ENCODE peak calls at places on chromosomes 1 and 21, in six cellular contexts. K, I, W, N, R and T are unnamed samples.

GRCh38 chr1:70041317-70042045 is 163.9 kb downstream of the LRRC40 start:
- DNase-seq in K (no peak), I (no peak), W (no peak), N (no peak), R (no peak), T (no peak)

GRCh38 chr21:41466024-41466820 is 40.2 kb downstream of the MX1 start:
- DNase-seq in K (no peak), I (no peak), W (no peak), N (no peak), R (no peak), T (peak; percentile 13)

GRCh38 chr1:71399594-71399993 is 318.8 kb upstream of the ZRANB2 start:
- DNase-seq in K (no peak), I (peak; percentile 15), W (no peak), N (no peak), R (no peak), T (no peak)

GRCh38 chr21:44893278-44893556 is 19.7 kb upstream of the PTTG1IP start:
- DNase-seq in K (no peak), I (no peak), W (no peak), N (peak; percentile 63), R (no peak), T (no peak)

GRCh38 chr1:28855469-28855944 is 43.5 kb downstream of the OPRD1 start:
- DNase-seq in K (peak; percentile 37), I (no peak), W (no peak), N (no peak), R (no peak), T (no peak)

GRCh38 chr1:154193821-154194220 is 1.9 kb upstream of the TPM3 start:
- DNase-seq in K (peak; percentile 26), I (peak; percentile 24), W (no peak), N (no peak), R (no peak), T (peak; percentile 84)

GRCh38 chr1:164515932-164516331 is 43.1 kb upstream of the PBX1 start:
- DNase-seq in K (peak; percentile 63), I (no peak), W (no peak), N (no peak), R (no peak), T (no peak)

GRCh38 chr1:14706656-14707055 is 108.2 kb downstream of the KAZN start:
- DNase-seq in K (no peak), I (no peak), W (no peak), N (no peak), R (no peak), T (no peak)

GRCh38 chr1:31985430-31985829 is 28.2 kb upstream of the KHDRBS1 start:
- DNase-seq in K (peak; percentile 13), I (peak; percentile 88), W (no peak), N (no peak), R (no peak), T (peak; percentile 13)

GRCh38 chr1:51331206-51332100 is 1.1 kb upstream of the TTC39A start:
- DNase-seq in K (peak; percentile 29), I (no peak), W (peak; percentile 70), N (no peak), R (no peak), T (peak; percentile 37)

GRCh38 chr1:145859491-145860159 is 744 bp upstream of the PIAS3 start:
- DNase-seq in K (peak; percentile 94), I (peak; percentile 90), W (peak; percentile 96), N (peak; percentile 94), R (peak; percentile 85), T (peak; percentile 77)

DNA sequence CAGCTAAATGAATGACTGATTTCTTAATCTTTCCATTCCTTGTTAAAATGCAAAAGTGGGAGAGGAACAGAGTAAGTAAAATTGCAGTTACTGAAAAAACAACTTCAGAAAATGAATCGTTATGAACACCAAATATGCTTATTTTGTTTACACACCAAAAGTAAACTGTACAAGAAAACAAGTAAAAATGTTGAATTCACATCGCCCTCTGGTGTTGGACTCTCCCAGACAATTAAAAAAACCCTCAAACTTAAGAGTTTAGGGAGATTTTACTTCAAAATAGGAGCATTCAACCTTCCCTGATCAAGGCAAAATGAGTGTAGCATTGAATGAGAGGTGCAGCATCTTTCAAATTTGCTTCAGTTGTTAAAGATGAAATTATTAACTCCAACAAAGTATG is 19.4 kb upstream of the ESRRG start:
- DNase-seq in K (peak; percentile 30), I (peak; percentile 18), W (no peak), N (no peak), R (no peak), T (peak; percentile 19)
- TF ChIP-seq CTCF in K (peak; percentile 42), I (peak; percentile 58), W (peak; percentile 64), N (no peak), R (no peak), T (peak; percentile 22)

DNA sequence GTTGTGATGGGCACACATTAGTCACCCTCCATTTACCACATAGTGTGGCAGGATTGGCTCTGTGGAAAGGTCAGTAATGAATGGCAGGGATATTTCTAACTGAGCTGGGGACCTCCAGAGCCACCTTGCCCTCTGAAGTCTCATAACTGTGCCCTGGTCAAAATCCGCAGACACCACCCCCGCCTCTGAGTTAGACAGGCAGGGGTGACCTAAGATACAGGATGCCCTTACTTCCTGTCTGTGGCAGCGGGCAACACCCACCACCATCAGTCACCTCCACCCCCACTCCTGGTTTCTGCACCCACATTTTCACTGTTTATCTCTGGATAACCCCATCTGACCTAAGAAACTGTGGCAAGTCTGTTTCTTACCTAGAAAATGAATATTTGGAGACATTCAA is 25.5 kb upstream of the RGS16 start:
- DNase-seq in K (no peak), I (no peak), W (no peak), N (no peak), R (peak; percentile 38), T (no peak)
- H3K4me3 ChIP-seq in K (no peak overlapping the region), I (no peak overlapping the region), W (no peak overlapping the region), N (no peak overlapping the region), R (no peak overlapping the region), T (no peak overlapping the region)

GRCh38 chr1:43857163-43857562 is 76.4 kb upstream of the ARTN start:
- DNase-seq in K (no peak), I (no peak), W (no peak), N (no peak), R (no peak), T (no peak)

GRCh38 chr1:43856188-43856587 is 77.4 kb upstream of the ARTN start:
- DNase-seq in K (no peak), I (no peak), W (no peak), N (no peak), R (no peak), T (no peak)

GRCh38 chr1:43861985-43862735 is 71.4 kb upstream of the ARTN start:
- DNase-seq in K (no peak), I (no peak), W (no peak), N (no peak), R (no peak), T (no peak)

GRCh38 chr1:43861337-43861736 is 72.3 kb upstream of the ARTN start:
- DNase-seq in K (peak; percentile 72), I (no peak), W (no peak), N (no peak), R (no peak), T (peak; percentile 98)

GRCh38 chr1:43858324-43858723 is 75.3 kb upstream of the ARTN start:
- DNase-seq in K (peak; percentile 98), I (peak; percentile 34), W (peak; percentile 76), N (no peak), R (no peak), T (peak; percentile 84)
- H3K36me3 ChIP-seq in K (no peaks in the 10 kb centered on the region), I (no peaks in the 10 kb centered on the region), W (no peaks in the 10 kb centered on the region), N (no peaks in the 10 kb centered on the region), R (peaks cover 18% of the 10 kb centered on the region), T (no peaks in the 10 kb centered on the region)

GRCh38 chr1:150507912-150508864 is at the start of gene ECM1:
- DNase-seq in K (peak; percentile 78), I (no peak), W (peak; percentile 64), N (no peak), R (peak; percentile 20), T (peak; percentile 72)
- TF ChIP-seq CTCF in K (no peak), I (no peak), W (no peak), N (no peak), R (no peak), T (no peak)

GRCh38 chr1:11784993-11785769 is 20.6 kb downstream of the MTHFR start:
- DNase-seq in K (peak; percentile 74), I (peak; percentile 65), W (peak; percentile 79), N (peak; percentile 90), R (peak; percentile 12), T (peak; percentile 29)
- H3K4me3 ChIP-seq in K (peak overlapping the region; percentile 6), I (peak overlapping the region; percentile 47), W (no peak overlapping the region), N (peak overlapping the region; percentile 35), R (no peak overlapping the region), T (peak overlapping the region; percentile 11)

GRCh38 chr1:204821924-204822323 is 48.7 kb upstream of the NFASC start:
- DNase-seq in K (no peak), I (no peak), W (no peak), N (no peak), R (no peak), T (no peak)

GRCh38 chr1:204817341-204817740 is 53.3 kb upstream of the NFASC start:
- DNase-seq in K (no peak), I (no peak), W (no peak), N (no peak), R (no peak), T (no peak)

GRCh38 chr1:204819495-204819894 is 51.2 kb upstream of the NFASC start:
- DNase-seq in K (no peak), I (no peak), W (no peak), N (no peak), R (no peak), T (peak; percentile 44)

GRCh38 chr1:204821476-204821875 is 49.2 kb upstream of the NFASC start:
- DNase-seq in K (peak; percentile 2), I (no peak), W (no peak), N (no peak), R (no peak), T (no peak)

DNA sequence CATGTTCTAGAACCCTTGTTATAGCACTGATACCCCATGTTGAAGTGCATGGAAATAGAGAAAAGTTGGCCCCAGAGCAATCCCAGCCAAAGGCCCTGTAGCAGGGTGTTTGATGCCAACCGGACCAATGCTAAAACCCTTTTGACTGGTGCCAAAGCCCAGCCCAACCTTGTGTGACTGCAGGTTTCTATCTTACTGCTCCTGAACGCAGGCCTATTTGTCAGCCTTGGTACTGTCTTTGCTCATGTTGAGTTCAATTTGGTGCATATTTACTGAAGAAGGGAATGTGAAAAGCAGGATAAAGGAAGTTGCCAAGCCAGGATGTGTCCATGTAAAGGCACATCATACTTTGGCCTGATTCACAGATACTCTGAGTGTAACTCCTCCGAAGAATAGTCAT is 51.7 kb upstream of the NFASC start:
- DNase-seq in K (no peak), I (no peak), W (no peak), N (no peak), R (no peak), T (no peak)
- H3K36me3 ChIP-seq in K (no peaks in the 10 kb centered on the region), I (no peaks in the 10 kb centered on the region), W (no peaks in the 10 kb centered on the region), N (no peaks in the 10 kb centered on the region), R (no peaks in the 10 kb centered on the region), T (no peaks in the 10 kb centered on the region)